ENCODE peak calls at places on chromosomes 3 and 15, in six cellular contexts. One of them, this sample, is unnamed.

GRCh38 chr3:147699175-147699838 is 290.1 kb downstream of the ZIC1 start:
- DNase-seq in fibroblast of pulmonary artery: peak; percentile 46
- DNase-seq in activated CD8-positive, alpha-beta memory T cell treated with anti-CD3 and anti-CD28 coated beads for 48 hours: no peak
- DNase-seq in posterior vena cava: no peak
- DNase-seq in astrocyte of the spinal cord: peak; percentile 64
- DNase-seq in activated T-helper 1 cell treated with Interleukin-2 at 50 U/mL for 16 hours: no peak
- DNase-seq in this sample: no peak

GRCh38 chr3:64815195-64815627 is 127.4 kb upstream of the ADAMTS9 start:
- DNase-seq in activated CD8-positive, alpha-beta memory T cell treated with anti-CD3 and anti-CD28 coated beads for 48 hours: no peak
- DNase-seq in activated T-helper 1 cell treated with Interleukin-2 at 50 U/mL for 16 hours: no peak
- DNase-seq in fibroblast of pulmonary artery: peak; percentile 90
- DNase-seq in posterior vena cava: no peak
- DNase-seq in astrocyte of the spinal cord: peak; percentile 4
- DNase-seq in this sample: no peak

GRCh38 chr3:190359813-190360212 is 28.1 kb upstream of the CLDN16 start:
- DNase-seq in fibroblast of pulmonary artery: no peak
- DNase-seq in activated T-helper 1 cell treated with Interleukin-2 at 50 U/mL for 16 hours: no peak
- DNase-seq in astrocyte of the spinal cord: no peak
- DNase-seq in posterior vena cava: no peak
- DNase-seq in activated CD8-positive, alpha-beta memory T cell treated with anti-CD3 and anti-CD28 coated beads for 48 hours: no peak
- DNase-seq in this sample: no peak

GRCh38 chr15:34336947-34337556 is 529 bp downstream of the SLC12A6 start:
- DNase-seq in activated T-helper 1 cell treated with Interleukin-2 at 50 U/mL for 16 hours: no peak
- DNase-seq in posterior vena cava: no peak
- DNase-seq in fibroblast of pulmonary artery: no peak
- DNase-seq in activated CD8-positive, alpha-beta memory T cell treated with anti-CD3 and anti-CD28 coated beads for 48 hours: no peak
- DNase-seq in astrocyte of the spinal cord: no peak
- DNase-seq in this sample: no peak

GRCh38 chr3:88810455-88810854 is 297.0 kb upstream of the EPHA3 start:
- DNase-seq in activated CD8-positive, alpha-beta memory T cell treated with anti-CD3 and anti-CD28 coated beads for 48 hours: no peak
- DNase-seq in activated T-helper 1 cell treated with Interleukin-2 at 50 U/mL for 16 hours: no peak
- DNase-seq in posterior vena cava: no peak
- DNase-seq in fibroblast of pulmonary artery: peak; percentile 47
- DNase-seq in astrocyte of the spinal cord: peak; percentile 63
- DNase-seq in this sample: no peak

GRCh38 chr15:67833504-67834248 is 6.2 kb downstream of the RNU6-1 start:
- DNase-seq in activated CD8-positive, alpha-beta memory T cell treated with anti-CD3 and anti-CD28 coated beads for 48 hours: no peak
- DNase-seq in activated T-helper 1 cell treated with Interleukin-2 at 50 U/mL for 16 hours: no peak
- DNase-seq in astrocyte of the spinal cord: peak; percentile 31
- DNase-seq in fibroblast of pulmonary artery: peak; percentile 34
- DNase-seq in posterior vena cava: peak; percentile 81
- DNase-seq in this sample: no peak

GRCh38 chr15:76201536-76202255 is 109.6 kb downstream of the ETFA start:
- DNase-seq in posterior vena cava: peak; percentile 76
- DNase-seq in activated CD8-positive, alpha-beta memory T cell treated with anti-CD3 and anti-CD28 coated beads for 48 hours: no peak
- DNase-seq in activated T-helper 1 cell treated with Interleukin-2 at 50 U/mL for 16 hours: no peak
- DNase-seq in fibroblast of pulmonary artery: no peak
- DNase-seq in astrocyte of the spinal cord: no peak
- DNase-seq in this sample: no peak

GRCh38 chr15:72227720-72228119 is 3.3 kb downstream of the PKM start:
- DNase-seq in activated CD8-positive, alpha-beta memory T cell treated with anti-CD3 and anti-CD28 coated beads for 48 hours: no peak
- DNase-seq in posterior vena cava: no peak
- DNase-seq in activated T-helper 1 cell treated with Interleukin-2 at 50 U/mL for 16 hours: no peak
- DNase-seq in fibroblast of pulmonary artery: no peak
- DNase-seq in astrocyte of the spinal cord: no peak
- DNase-seq in this sample: no peak

GRCh38 chr15:88699861-88700260 is 61.0 kb downstream of the ISG20 start:
- DNase-seq in astrocyte of the spinal cord: no peak
- DNase-seq in fibroblast of pulmonary artery: no peak
- DNase-seq in posterior vena cava: peak; percentile 50
- DNase-seq in activated CD8-positive, alpha-beta memory T cell treated with anti-CD3 and anti-CD28 coated beads for 48 hours: no peak
- DNase-seq in activated T-helper 1 cell treated with Interleukin-2 at 50 U/mL for 16 hours: no peak
- DNase-seq in this sample: no peak

GRCh38 chr3:13549513-13550256 is 760 bp downstream of the FBLN2 start:
- DNase-seq in activated CD8-positive, alpha-beta memory T cell treated with anti-CD3 and anti-CD28 coated beads for 48 hours: no peak
- DNase-seq in astrocyte of the spinal cord: no peak
- DNase-seq in fibroblast of pulmonary artery: no peak
- DNase-seq in posterior vena cava: no peak
- DNase-seq in activated T-helper 1 cell treated with Interleukin-2 at 50 U/mL for 16 hours: no peak
- DNase-seq in this sample: no peak

GRCh38 chr3:49132437-49133225 is at the start of gene LAMB2:
- DNase-seq in activated T-helper 1 cell treated with Interleukin-2 at 50 U/mL for 16 hours: no peak
- DNase-seq in fibroblast of pulmonary artery: peak; percentile 76
- DNase-seq in activated CD8-positive, alpha-beta memory T cell treated with anti-CD3 and anti-CD28 coated beads for 48 hours: no peak
- DNase-seq in posterior vena cava: peak; percentile 88
- DNase-seq in astrocyte of the spinal cord: peak; percentile 86
- DNase-seq in this sample: peak; percentile 21

GRCh38 chr3:71640549-71640948 is 57.0 kb upstream of the FOXP1 start:
- DNase-seq in activated CD8-positive, alpha-beta memory T cell treated with anti-CD3 and anti-CD28 coated beads for 48 hours: no peak
- DNase-seq in posterior vena cava: no peak
- DNase-seq in astrocyte of the spinal cord: no peak
- DNase-seq in fibroblast of pulmonary artery: no peak
- DNase-seq in activated T-helper 1 cell treated with Interleukin-2 at 50 U/mL for 16 hours: no peak
- DNase-seq in this sample: no peak

GRCh38 chr15:61974759-61975158 is 85.5 kb downstream of the VPS13C start:
- DNase-seq in activated T-helper 1 cell treated with Interleukin-2 at 50 U/mL for 16 hours: no peak
- DNase-seq in posterior vena cava: no peak
- DNase-seq in activated CD8-positive, alpha-beta memory T cell treated with anti-CD3 and anti-CD28 coated beads for 48 hours: no peak
- DNase-seq in astrocyte of the spinal cord: no peak
- DNase-seq in fibroblast of pulmonary artery: no peak
- DNase-seq in this sample: no peak

GRCh38 chr3:18424862-18425640 is at the start of gene SATB1:
- DNase-seq in fibroblast of pulmonary artery: peak; percentile 62
- DNase-seq in activated T-helper 1 cell treated with Interleukin-2 at 50 U/mL for 16 hours: peak; percentile 47
- DNase-seq in posterior vena cava: peak; percentile 92
- DNase-seq in astrocyte of the spinal cord: peak; percentile 73
- DNase-seq in activated CD8-positive, alpha-beta memory T cell treated with anti-CD3 and anti-CD28 coated beads for 48 hours: no peak
- DNase-seq in this sample: peak; percentile 32

GRCh38 chr3:94137377-94137776 is 74.5 kb downstream of the NSUN3 start:
- DNase-seq in posterior vena cava: no peak
- DNase-seq in activated T-helper 1 cell treated with Interleukin-2 at 50 U/mL for 16 hours: no peak
- DNase-seq in fibroblast of pulmonary artery: peak; percentile 4
- DNase-seq in activated CD8-positive, alpha-beta memory T cell treated with anti-CD3 and anti-CD28 coated beads for 48 hours: no peak
- DNase-seq in astrocyte of the spinal cord: peak; percentile 33
- DNase-seq in this sample: no peak

GRCh38 chr3:161694682-161695586 is 198.3 kb downstream of the OTOL1 start:
- DNase-seq in activated T-helper 1 cell treated with Interleukin-2 at 50 U/mL for 16 hours: no peak
- DNase-seq in astrocyte of the spinal cord: no peak
- DNase-seq in fibroblast of pulmonary artery: no peak
- DNase-seq in posterior vena cava: no peak
- DNase-seq in activated CD8-positive, alpha-beta memory T cell treated with anti-CD3 and anti-CD28 coated beads for 48 hours: no peak
- DNase-seq in this sample: no peak

GRCh38 chr15:53569756-53570480 is 189.5 kb downstream of the WDR72 start:
- DNase-seq in activated T-helper 1 cell treated with Interleukin-2 at 50 U/mL for 16 hours: no peak
- DNase-seq in astrocyte of the spinal cord: peak; percentile 47
- DNase-seq in posterior vena cava: no peak
- DNase-seq in fibroblast of pulmonary artery: no peak
- DNase-seq in activated CD8-positive, alpha-beta memory T cell treated with anti-CD3 and anti-CD28 coated beads for 48 hours: no peak
- DNase-seq in this sample: no peak

GRCh38 chr3:76367281-76367680 is 581.9 kb upstream of the ZNF717 start:
- DNase-seq in activated CD8-positive, alpha-beta memory T cell treated with anti-CD3 and anti-CD28 coated beads for 48 hours: no peak
- DNase-seq in posterior vena cava: no peak
- DNase-seq in astrocyte of the spinal cord: peak; percentile 47
- DNase-seq in fibroblast of pulmonary artery: peak; percentile 34
- DNase-seq in activated T-helper 1 cell treated with Interleukin-2 at 50 U/mL for 16 hours: no peak
- DNase-seq in this sample: no peak

GRCh38 chr15:70319466-70319865 is 221.7 kb upstream of the TLE3 start:
- DNase-seq in fibroblast of pulmonary artery: no peak
- DNase-seq in astrocyte of the spinal cord: no peak
- DNase-seq in activated T-helper 1 cell treated with Interleukin-2 at 50 U/mL for 16 hours: no peak
- DNase-seq in posterior vena cava: no peak
- DNase-seq in activated CD8-positive, alpha-beta memory T cell treated with anti-CD3 and anti-CD28 coated beads for 48 hours: no peak
- DNase-seq in this sample: no peak

GRCh38 chr3:45664558-45664957 is 24.6 kb upstream of the SACM1L start:
- DNase-seq in posterior vena cava: no peak
- DNase-seq in activated CD8-positive, alpha-beta memory T cell treated with anti-CD3 and anti-CD28 coated beads for 48 hours: peak; percentile 38
- DNase-seq in activated T-helper 1 cell treated with Interleukin-2 at 50 U/mL for 16 hours: peak; percentile 48
- DNase-seq in astrocyte of the spinal cord: no peak
- DNase-seq in fibroblast of pulmonary artery: no peak
- DNase-seq in this sample: no peak

GRCh38 chr15:78103406-78104118 is 11.2 kb downstream of the SH2D7 start:
- DNase-seq in activated CD8-positive, alpha-beta memory T cell treated with anti-CD3 and anti-CD28 coated beads for 48 hours: peak; percentile 26
- DNase-seq in posterior vena cava: no peak
- DNase-seq in activated T-helper 1 cell treated with Interleukin-2 at 50 U/mL for 16 hours: peak; percentile 46
- DNase-seq in fibroblast of pulmonary artery: no peak
- DNase-seq in astrocyte of the spinal cord: no peak
- DNase-seq in this sample: no peak

GRCh38 chr15:62486041-62486440 is 321.0 kb upstream of the C2CD4B start:
- DNase-seq in fibroblast of pulmonary artery: no peak
- DNase-seq in astrocyte of the spinal cord: no peak
- DNase-seq in posterior vena cava: no peak
- DNase-seq in activated CD8-positive, alpha-beta memory T cell treated with anti-CD3 and anti-CD28 coated beads for 48 hours: no peak
- DNase-seq in activated T-helper 1 cell treated with Interleukin-2 at 50 U/mL for 16 hours: no peak
- DNase-seq in this sample: no peak

GRCh38 chr15:70197945-70198361 is 100.2 kb upstream of the TLE3 start:
- DNase-seq in posterior vena cava: no peak
- DNase-seq in astrocyte of the spinal cord: no peak
- DNase-seq in fibroblast of pulmonary artery: no peak
- DNase-seq in activated T-helper 1 cell treated with Interleukin-2 at 50 U/mL for 16 hours: no peak
- DNase-seq in activated CD8-positive, alpha-beta memory T cell treated with anti-CD3 and anti-CD28 coated beads for 48 hours: no peak
- DNase-seq in this sample: no peak

GRCh38 chr3:133301194-133301593 is 98.7 kb upstream of the BFSP2 start:
- DNase-seq in activated T-helper 1 cell treated with Interleukin-2 at 50 U/mL for 16 hours: no peak
- DNase-seq in activated CD8-positive, alpha-beta memory T cell treated with anti-CD3 and anti-CD28 coated beads for 48 hours: no peak
- DNase-seq in posterior vena cava: no peak
- DNase-seq in fibroblast of pulmonary artery: peak; percentile 81
- DNase-seq in astrocyte of the spinal cord: peak; percentile 95
- DNase-seq in this sample: no peak

GRCh38 chr15:49229922-49230321 is 59.9 kb downstream of the GALK2 start:
- DNase-seq in astrocyte of the spinal cord: no peak
- DNase-seq in activated CD8-positive, alpha-beta memory T cell treated with anti-CD3 and anti-CD28 coated beads for 48 hours: no peak
- DNase-seq in activated T-helper 1 cell treated with Interleukin-2 at 50 U/mL for 16 hours: no peak
- DNase-seq in posterior vena cava: no peak
- DNase-seq in fibroblast of pulmonary artery: no peak
- DNase-seq in this sample: no peak

GRCh38 chr15:43799209-43799944 is 643 bp downstream of the SERINC4 start:
- DNase-seq in astrocyte of the spinal cord: no peak
- DNase-seq in posterior vena cava: no peak
- DNase-seq in activated CD8-positive, alpha-beta memory T cell treated with anti-CD3 and anti-CD28 coated beads for 48 hours: no peak
- DNase-seq in activated T-helper 1 cell treated with Interleukin-2 at 50 U/mL for 16 hours: no peak
- DNase-seq in fibroblast of pulmonary artery: no peak
- DNase-seq in this sample: no peak

GRCh38 chr3:45688194-45688881 is 858 bp upstream of the SACM1L start:
- DNase-seq in posterior vena cava: no peak
- DNase-seq in activated T-helper 1 cell treated with Interleukin-2 at 50 U/mL for 16 hours: no peak
- DNase-seq in astrocyte of the spinal cord: no peak
- DNase-seq in fibroblast of pulmonary artery: no peak
- DNase-seq in activated CD8-positive, alpha-beta memory T cell treated with anti-CD3 and anti-CD28 coated beads for 48 hours: no peak
- DNase-seq in this sample: no peak

GRCh38 chr3:49465269-49466034 is 4.6 kb upstream of the DAG1 start:
- DNase-seq in activated CD8-positive, alpha-beta memory T cell treated with anti-CD3 and anti-CD28 coated beads for 48 hours: no peak
- DNase-seq in posterior vena cava: no peak
- DNase-seq in astrocyte of the spinal cord: no peak
- DNase-seq in fibroblast of pulmonary artery: peak; percentile 45
- DNase-seq in activated T-helper 1 cell treated with Interleukin-2 at 50 U/mL for 16 hours: no peak
- DNase-seq in this sample: no peak

GRCh38 chr3:107956991-107957467 is 133.8 kb downstream of the CD47 start:
- DNase-seq in activated T-helper 1 cell treated with Interleukin-2 at 50 U/mL for 16 hours: no peak
- DNase-seq in fibroblast of pulmonary artery: peak; percentile 98
- DNase-seq in activated CD8-positive, alpha-beta memory T cell treated with anti-CD3 and anti-CD28 coated beads for 48 hours: no peak
- DNase-seq in astrocyte of the spinal cord: no peak
- DNase-seq in posterior vena cava: peak; percentile 92
- DNase-seq in this sample: peak; percentile 68

GRCh38 chr3:63351159-63352007 is 73.3 kb downstream of the SYNPR start:
- DNase-seq in fibroblast of pulmonary artery: peak; percentile 82
- DNase-seq in activated CD8-positive, alpha-beta memory T cell treated with anti-CD3 and anti-CD28 coated beads for 48 hours: no peak
- DNase-seq in activated T-helper 1 cell treated with Interleukin-2 at 50 U/mL for 16 hours: no peak
- DNase-seq in posterior vena cava: no peak
- DNase-seq in astrocyte of the spinal cord: peak; percentile 73
- DNase-seq in this sample: no peak

GRCh38 chr3:150495563-150496168 is 50.6 kb downstream of the SERP1 start:
- DNase-seq in astrocyte of the spinal cord: peak; percentile 66
- DNase-seq in activated T-helper 1 cell treated with Interleukin-2 at 50 U/mL for 16 hours: no peak
- DNase-seq in activated CD8-positive, alpha-beta memory T cell treated with anti-CD3 and anti-CD28 coated beads for 48 hours: no peak
- DNase-seq in fibroblast of pulmonary artery: peak; percentile 77
- DNase-seq in posterior vena cava: no peak
- DNase-seq in this sample: no peak

This sample was measured in GOT3.